ENCODE peak calls at places on chromosomes 1 and 21, in four cellular contexts. Z is mesendoderm, D is thyroid gland, Y is psoas muscle. R is an unnamed sample.

GRCh38 chr21:37564341-37564923 is 197.9 kb downstream of the DYRK1A start:
- DNase-seq in Z (peak; percentile 88), D (peak; percentile 47), Y (peak; percentile 93), R (peak; percentile 75)

GRCh38 chr1:169999357-169999756 is 75.1 kb downstream of the KIFAP3 start:
- DNase-seq in Z (no peak), D (no peak), Y (no peak), R (no peak)

GRCh38 chr21:28818663-28819278 is 173.9 kb downstream of the LTN1 start:
- DNase-seq in Z (no peak), D (no peak), Y (no peak), R (no peak)

GRCh38 chr1:196651079-196651478 is 764 bp upstream of the CFH start:
- DNase-seq in Z (no peak), D (no peak), Y (no peak), R (no peak)

GRCh38 chr1:218823291-218823900 is 350.3 kb upstream of the LYPLAL1 start:
- DNase-seq in Z (peak; percentile 7), D (no peak), Y (no peak), R (no peak)

GRCh38 chr1:230823835-230824485 is 44.4 kb downstream of the C1orf198 start:
- DNase-seq in Z (no peak), D (no peak), Y (no peak), R (no peak)

GRCh38 chr1:219792337-219793021 is 135.9 kb downstream of the SLC30A10 start:
- DNase-seq in Z (no peak), D (no peak), Y (no peak), R (no peak)

GRCh38 chr1:78678324-78678723 is 28.7 kb downstream of the IFI44 start:
- DNase-seq in Z (no peak), D (no peak), Y (no peak), R (no peak)

GRCh38 chr1:154866995-154867795 is 2.9 kb downstream of the KCNN3 start:
- DNase-seq in Z (peak; percentile 69), D (peak; percentile 18), Y (peak; percentile 87), R (no peak)

GRCh38 chr1:198656500-198656932 is 17.7 kb downstream of the PTPRC start:
- DNase-seq in Z (no peak), D (peak; percentile 22), Y (no peak), R (peak; percentile 89)

GRCh38 chr1:113391643-113392271 is 1.4 kb downstream of the MAGI3 start:
- DNase-seq in Z (no peak), D (peak; percentile 52), Y (no peak), R (peak; percentile 43)

GRCh38 chr1:19407494-19408096 is 77.7 kb downstream of the CAPZB start:
- DNase-seq in Z (no peak), D (no peak), Y (no peak), R (no peak)

GRCh38 chr1:92804721-92805169 is 19.8 kb upstream of the EVI5 start:
- DNase-seq in Z (peak; percentile 98), D (peak; percentile 82), Y (no peak), R (peak; percentile 21)

GRCh38 chr1:204837440-204838084 is 33.1 kb upstream of the NFASC start:
- DNase-seq in Z (peak; percentile 89), D (peak; percentile 13), Y (no peak), R (no peak)

GRCh38 chr1:57238408-57238807 is 185.5 kb downstream of the DAB1 start:
- DNase-seq in Z (no peak), D (no peak), Y (no peak), R (no peak)

GRCh38 chr21:26806734-26807372 is 38.4 kb downstream of the ADAMTS1 start:
- DNase-seq in Z (no peak), D (no peak), Y (no peak), R (no peak)

GRCh38 chr1:14522331-14523241 is 75.9 kb upstream of the KAZN start:
- DNase-seq in Z (peak; percentile 77), D (no peak), Y (peak; percentile 54), R (no peak)

GRCh38 chr1:160584784-160585183 is 5.5 kb upstream of the CD84 start:
- DNase-seq in Z (no peak), D (no peak), Y (no peak), R (no peak)

GRCh38 chr1:236009857-236010256 is 55.0 kb downstream of the NID1 start:
- DNase-seq in Z (no peak), D (no peak), Y (no peak), R (no peak)

GRCh38 chr1:222019029-222019428 is 277.1 kb upstream of the DUSP10 start:
- DNase-seq in Z (no peak), D (no peak), Y (no peak), R (no peak)

GRCh38 chr1:47686731-47687617 is 249.1 kb downstream of the FOXD2 start:
- DNase-seq in Z (peak; percentile 90), D (no peak), Y (no peak), R (no peak)

GRCh38 chr1:42340093-42340492 is 5.1 kb upstream of the FOXJ3 start:
- DNase-seq in Z (no peak), D (no peak), Y (no peak), R (peak; percentile 85)

GRCh38 chr1:37495875-37496274 is 18.7 kb downstream of the MEAF6 start:
- DNase-seq in Z (no peak), D (no peak), Y (no peak), R (no peak)

GRCh38 chr1:183757061-183757460 is 47.9 kb upstream of the RGL1 start:
- DNase-seq in Z (no peak), D (no peak), Y (no peak), R (no peak)

GRCh38 chr1:842816-843215 is 80.9 kb upstream of the SAMD11 start:
- DNase-seq in Z (no peak), D (no peak), Y (no peak), R (no peak)

GRCh38 chr1:84847253-84848247 is 45.5 kb downstream of the LPAR3 start:
- DNase-seq in Z (peak; percentile 10), D (peak; percentile 97), Y (no peak), R (peak; percentile 95)

GRCh38 chr1:181113061-181113695 is 24.7 kb downstream of the IER5 start:
- DNase-seq in Z (peak; percentile 71), D (no peak), Y (peak; percentile 68), R (no peak)

GRCh38 chr1:5532811-5533210 is 459.4 kb downstream of the NPHP4 start:
- DNase-seq in Z (no peak), D (no peak), Y (no peak), R (no peak)

GRCh38 chr1:182629674-182630073 is 25.5 kb upstream of the RGS16 start:
- DNase-seq in Z (no peak), D (no peak), Y (no peak), R (no peak)

GRCh38 chr1:1435094-1435903 is at the start of gene VWA1:
- DNase-seq in Z (peak; percentile 72), D (peak; percentile 45), Y (peak; percentile 86), R (peak; percentile 80)

GRCh38 chr1:109655624-109656519 is at the start of gene GSTM4:
- DNase-seq in Z (peak; percentile 85), D (peak; percentile 95), Y (peak; percentile 95), R (peak; percentile 78)

GRCh38 chr1:62452951-62453350 is 16.1 kb downstream of the USP1 start:
- DNase-seq in Z (no peak), D (no peak), Y (no peak), R (no peak)

GRCh38 chr1:1782399-1783221 is 4.3 kb upstream of the NADK start:
- DNase-seq in Z (peak; percentile 68), D (peak; percentile 75), Y (peak; percentile 79), R (peak; percentile 83)

GRCh38 chr1:37989381-37989930 is 366 bp downstream of the SF3A3 start:
- DNase-seq in Z (peak; percentile 55), D (peak; percentile 40), Y (peak; percentile 75), R (no peak)

GRCh38 chr21:29264721-29265120 is 34.0 kb upstream of the BACH1 start:
- DNase-seq in Z (no peak), D (no peak), Y (no peak), R (no peak)

GRCh38 chr1:226144045-226144444 is 42.5 kb downstream of the ACBD3 start:
- DNase-seq in Z (no peak), D (no peak), Y (no peak), R (no peak)

GRCh38 chr21:44378646-44379581 is 25.5 kb downstream of the TRPM2 start:
- DNase-seq in Z (no peak), D (no peak), Y (peak; percentile 28), R (no peak)

GRCh38 chr1:152344463-152344862 is 15.3 kb downstream of the FLG2 start:
- DNase-seq in Z (no peak), D (no peak), Y (no peak), R (no peak)

GRCh38 chr1:184911830-184912229 is 62.5 kb downstream of the NIBAN1 start:
- DNase-seq in Z (no peak), D (no peak), Y (no peak), R (no peak)
- H3K36me3 ChIP-seq in Z (no peaks in the 10 kb centered on the region), D (no peaks in the 10 kb centered on the region), Y (no peaks in the 10 kb centered on the region), R (no peaks in the 10 kb centered on the region)

DNA sequence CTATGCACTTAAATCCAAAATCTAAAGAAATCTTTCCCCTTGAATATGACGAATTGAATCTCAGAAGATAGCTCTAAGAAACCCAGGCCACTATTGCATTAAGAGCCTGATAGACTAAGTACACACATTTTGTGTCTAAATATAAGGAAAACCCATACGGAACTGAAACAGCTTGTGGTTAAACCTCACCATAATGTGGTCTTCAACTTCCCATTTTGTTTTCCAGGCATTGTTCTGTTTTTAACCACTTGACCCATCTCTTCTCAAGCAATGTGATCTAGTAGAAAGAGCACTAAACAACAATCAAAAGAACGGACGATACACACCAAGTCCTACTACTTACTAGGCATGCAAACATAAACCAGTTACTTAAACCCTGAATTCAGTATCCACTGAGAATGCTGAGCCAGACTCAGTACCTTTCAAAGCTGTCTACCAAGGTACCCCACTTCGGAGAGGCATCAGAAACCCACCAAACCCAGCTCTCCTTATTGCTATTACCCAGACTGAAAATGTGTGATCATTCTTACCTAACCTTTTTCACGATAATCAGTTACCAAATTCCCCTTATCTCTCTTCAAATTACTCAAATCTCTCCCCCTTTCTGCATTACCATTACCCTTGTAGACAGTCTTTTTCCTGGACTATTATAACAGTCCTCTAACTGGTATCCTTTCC is 12.8 kb downstream of the OTUD7B start:
- DNase-seq in Z (no peak), D (no peak), Y (no peak), R (no peak)
- H3K36me3 ChIP-seq in Z (no peaks in the 10 kb centered on the region), D (no peaks in the 10 kb centered on the region), Y (peaks cover 21% of the 10 kb centered on the region), R (no peaks in the 10 kb centered on the region)

GRCh38 chr1:223747838-223748335 is 35.5 kb downstream of the CAPN2 start:
- DNase-seq in Z (no peak), D (peak; percentile 65), Y (no peak), R (no peak)
- H3K36me3 ChIP-seq in Z (peaks cover 7% of the 10 kb centered on the region), D (peaks cover 43% of the 10 kb centered on the region), Y (peaks cover 90% of the 10 kb centered on the region), R (no peaks in the 10 kb centered on the region)

DNA sequence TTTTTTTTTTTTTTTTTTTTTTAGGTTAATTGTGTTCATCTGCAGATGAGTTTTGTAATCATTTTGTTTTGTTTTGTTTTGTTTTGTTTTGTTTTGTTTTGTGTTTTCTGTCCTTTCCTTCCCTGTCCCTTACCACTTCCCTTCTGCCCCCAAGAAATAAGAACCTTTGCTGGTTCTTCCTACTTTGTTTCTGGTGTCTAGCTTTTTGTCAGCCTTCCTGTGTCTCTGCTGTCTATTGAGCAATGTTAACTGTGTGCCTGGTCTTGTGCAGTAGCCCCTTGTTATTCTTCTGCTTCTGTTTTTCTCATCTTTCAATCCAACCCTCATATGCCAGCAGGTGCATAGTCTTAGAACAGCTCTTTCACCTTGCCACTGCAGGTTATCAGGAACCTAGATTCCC is 46.0 kb downstream of the MPZL1 start:
- DNase-seq in Z (no peak), D (no peak), Y (no peak), R (no peak)
- H3K36me3 ChIP-seq in Z (peaks cover 9% of the 10 kb centered on the region), D (no peaks in the 10 kb centered on the region), Y (peaks cover 46% of the 10 kb centered on the region), R (no peaks in the 10 kb centered on the region)

GRCh38 chr1:10407201-10407600 is 8.3 kb downstream of the PGD start:
- DNase-seq in Z (no peak), D (no peak), Y (no peak), R (no peak)
- H3K36me3 ChIP-seq in Z (peaks cover 37% of the 10 kb centered on the region), D (peaks cover 87% of the 10 kb centered on the region), Y (peaks cover 98% of the 10 kb centered on the region), R (peaks cover 13% of the 10 kb centered on the region)

R was measured in prostate gland.